ENCODE peak calls at places on chromosomes 1 and 21, in eight cellular contexts. One of them, this sample, is unnamed.

GRCh38 chr1:220409751-220410370 is 118.1 kb upstream of the MARK1 start:
- DNase-seq in right atrium auricular region: no peak
- DNase-seq in H9: no peak
- DNase-seq in progenitor cell of endocrine pancreas: no peak
- DNase-seq in uterus: no peak
- DNase-seq in left ventricle myocardium inferior: no peak
- DNase-seq in A549: no peak
- DNase-seq in right lobe of liver: no peak
- DNase-seq in this sample: no peak

GRCh38 chr1:171794085-171794484 is 12.6 kb downstream of the METTL13 start:
- DNase-seq in uterus: no peak
- DNase-seq in right atrium auricular region: no peak
- DNase-seq in progenitor cell of endocrine pancreas: no peak
- DNase-seq in A549: no peak
- DNase-seq in H9: no peak
- DNase-seq in right lobe of liver: no peak
- DNase-seq in left ventricle myocardium inferior: no peak
- DNase-seq in this sample: no peak

GRCh38 chr1:33219886-33220661 is 36.2 kb upstream of the ZNF362 start:
- DNase-seq in right lobe of liver: no peak
- DNase-seq in H9: peak; percentile 50
- DNase-seq in left ventricle myocardium inferior: no peak
- DNase-seq in A549: no peak
- DNase-seq in progenitor cell of endocrine pancreas: no peak
- DNase-seq in uterus: no peak
- DNase-seq in right atrium auricular region: no peak
- DNase-seq in this sample: no peak

GRCh38 chr1:9861371-9861770 is 37.6 kb upstream of the CLSTN1 start:
- DNase-seq in uterus: no peak
- DNase-seq in A549: no peak
- DNase-seq in H9: peak; percentile 59
- DNase-seq in right atrium auricular region: no peak
- DNase-seq in progenitor cell of endocrine pancreas: no peak
- DNase-seq in left ventricle myocardium inferior: no peak
- DNase-seq in right lobe of liver: no peak
- DNase-seq in this sample: no peak

GRCh38 chr21:38680401-38680800 is 125.3 kb upstream of the ETS2 start:
- DNase-seq in A549: no peak
- DNase-seq in H9: no peak
- DNase-seq in right lobe of liver: no peak
- DNase-seq in uterus: no peak
- DNase-seq in left ventricle myocardium inferior: no peak
- DNase-seq in right atrium auricular region: no peak
- DNase-seq in progenitor cell of endocrine pancreas: no peak
- DNase-seq in this sample: no peak

GRCh38 chr1:215835951-215836350 is 268.8 kb downstream of the KCTD3 start:
- DNase-seq in left ventricle myocardium inferior: no peak
- DNase-seq in uterus: no peak
- DNase-seq in right lobe of liver: no peak
- DNase-seq in progenitor cell of endocrine pancreas: no peak
- DNase-seq in H9: no peak
- DNase-seq in right atrium auricular region: no peak
- DNase-seq in A549: no peak
- DNase-seq in this sample: no peak

GRCh38 chr21:45427331-45428271 is 22.6 kb downstream of the COL18A1 start:
- DNase-seq in progenitor cell of endocrine pancreas: no peak
- DNase-seq in left ventricle myocardium inferior: peak; percentile 42
- DNase-seq in A549: peak; percentile 89
- DNase-seq in H9: peak; percentile 91
- DNase-seq in uterus: peak; percentile 89
- DNase-seq in right atrium auricular region: peak; percentile 84
- DNase-seq in right lobe of liver: no peak
- DNase-seq in this sample: peak; percentile 55

GRCh38 chr1:244205171-244205570 is 154.1 kb downstream of the ZBTB18 start:
- DNase-seq in progenitor cell of endocrine pancreas: no peak
- DNase-seq in right atrium auricular region: no peak
- DNase-seq in A549: no peak
- DNase-seq in right lobe of liver: no peak
- DNase-seq in left ventricle myocardium inferior: no peak
- DNase-seq in H9: no peak
- DNase-seq in uterus: no peak
- DNase-seq in this sample: no peak

GRCh38 chr1:6813165-6813564 is 27.9 kb downstream of the CAMTA1 start:
- DNase-seq in progenitor cell of endocrine pancreas: no peak
- DNase-seq in right atrium auricular region: no peak
- DNase-seq in left ventricle myocardium inferior: no peak
- DNase-seq in A549: no peak
- DNase-seq in H9: no peak
- DNase-seq in right lobe of liver: no peak
- DNase-seq in uterus: no peak
- DNase-seq in this sample: no peak

GRCh38 chr21:22201669-22202068 is 1203.5 kb downstream of the NCAM2 start:
- DNase-seq in progenitor cell of endocrine pancreas: no peak
- DNase-seq in A549: no peak
- DNase-seq in left ventricle myocardium inferior: no peak
- DNase-seq in H9: no peak
- DNase-seq in right lobe of liver: no peak
- DNase-seq in uterus: no peak
- DNase-seq in right atrium auricular region: no peak
- DNase-seq in this sample: no peak

GRCh38 chr1:51636191-51636590 is 19.3 kb downstream of the OSBPL9 start:
- DNase-seq in left ventricle myocardium inferior: no peak
- DNase-seq in uterus: no peak
- DNase-seq in progenitor cell of endocrine pancreas: no peak
- DNase-seq in right lobe of liver: no peak
- DNase-seq in H9: no peak
- DNase-seq in right atrium auricular region: no peak
- DNase-seq in A549: no peak
- DNase-seq in this sample: no peak
- TF ChIP-seq CTCF in left ventricle myocardium inferior: no peak
- TF ChIP-seq CTCF in uterus: no peak
- TF ChIP-seq CTCF in progenitor cell of endocrine pancreas: no peak
- TF ChIP-seq CTCF in right lobe of liver: no peak
- TF ChIP-seq CTCF in H9: no peak
- TF ChIP-seq CTCF in right atrium auricular region: no peak
- TF ChIP-seq CTCF in A549: no peak
- TF ChIP-seq CTCF in this sample: no peak

GRCh38 chr21:44010429-44010828 is 1.7 kb upstream of the TRAPPC10 start:
- DNase-seq in H9: peak; percentile 53
- DNase-seq in left ventricle myocardium inferior: no peak
- DNase-seq in progenitor cell of endocrine pancreas: no peak
- DNase-seq in right atrium auricular region: no peak
- DNase-seq in uterus: no peak
- DNase-seq in A549: no peak
- DNase-seq in right lobe of liver: no peak
- DNase-seq in this sample: peak; percentile 30

GRCh38 chr21:44011123-44011773 is 861 bp upstream of the TRAPPC10 start:
- DNase-seq in progenitor cell of endocrine pancreas: no peak
- DNase-seq in right lobe of liver: no peak
- DNase-seq in uterus: no peak
- DNase-seq in H9: peak; percentile 47
- DNase-seq in left ventricle myocardium inferior: peak; percentile 38
- DNase-seq in right atrium auricular region: no peak
- DNase-seq in A549: no peak
- DNase-seq in this sample: peak; percentile 51

GRCh38 chr21:44013380-44014088 is 1.4 kb downstream of the TRAPPC10 start:
- DNase-seq in left ventricle myocardium inferior: no peak
- DNase-seq in right atrium auricular region: no peak
- DNase-seq in H9: no peak
- DNase-seq in A549: no peak
- DNase-seq in uterus: no peak
- DNase-seq in progenitor cell of endocrine pancreas: no peak
- DNase-seq in right lobe of liver: no peak
- DNase-seq in this sample: no peak

GRCh38 chr21:44011774-44012473 is at the start of gene TRAPPC10:
- DNase-seq in right atrium auricular region: peak; percentile 80
- DNase-seq in uterus: peak; percentile 83
- DNase-seq in right lobe of liver: peak; percentile 90
- DNase-seq in A549: peak; percentile 80
- DNase-seq in progenitor cell of endocrine pancreas: peak; percentile 65
- DNase-seq in H9: peak; percentile 79
- DNase-seq in left ventricle myocardium inferior: peak; percentile 88
- DNase-seq in this sample: peak; percentile 84

GRCh38 chr21:44012474-44013379 is 618 bp downstream of the TRAPPC10 start:
- DNase-seq in uterus: peak; percentile 59
- DNase-seq in right atrium auricular region: no peak
- DNase-seq in left ventricle myocardium inferior: peak; percentile 69
- DNase-seq in H9: peak; percentile 86
- DNase-seq in progenitor cell of endocrine pancreas: peak; percentile 67
- DNase-seq in right lobe of liver: peak; percentile 92
- DNase-seq in A549: peak; percentile 30
- DNase-seq in this sample: peak; percentile 77
- TF ChIP-seq CTCF in uterus: no peak
- TF ChIP-seq CTCF in right atrium auricular region: no peak
- TF ChIP-seq CTCF in left ventricle myocardium inferior: peak; percentile 15
- TF ChIP-seq CTCF in H9: peak; percentile 71
- TF ChIP-seq CTCF in progenitor cell of endocrine pancreas: peak; percentile 53
- TF ChIP-seq CTCF in right lobe of liver: peak; percentile 29
- TF ChIP-seq CTCF in A549: peak; percentile 18
- TF ChIP-seq CTCF in this sample: no peak

DNA sequence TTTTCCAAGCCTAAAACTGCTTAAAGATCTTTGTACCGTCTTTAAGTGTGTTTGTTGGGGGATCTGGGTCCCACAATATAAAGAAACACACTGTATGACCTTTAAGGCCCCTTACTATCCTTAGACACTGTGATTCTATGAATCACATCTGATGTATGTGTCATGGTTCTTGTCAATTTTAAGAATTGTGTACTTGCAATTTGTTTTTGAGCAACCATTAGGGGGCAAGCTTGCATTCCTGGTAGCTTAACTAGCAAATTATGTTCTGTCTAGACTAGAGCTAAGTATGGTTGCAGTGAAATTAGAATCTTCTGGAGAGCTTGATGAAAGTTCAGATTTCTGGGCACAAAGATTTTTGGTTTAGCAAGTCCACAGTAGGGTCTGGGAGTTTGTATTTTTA is 219.5 kb downstream of the TPR start:
- DNase-seq in right lobe of liver: no peak
- DNase-seq in A549: peak; percentile 69
- DNase-seq in uterus: no peak
- DNase-seq in right atrium auricular region: no peak
- DNase-seq in H9: no peak
- DNase-seq in progenitor cell of endocrine pancreas: no peak
- DNase-seq in left ventricle myocardium inferior: no peak
- DNase-seq in this sample: no peak
- TF ChIP-seq CTCF in right lobe of liver: peak; percentile 43
- TF ChIP-seq CTCF in A549: peak; percentile 70
- TF ChIP-seq CTCF in uterus: peak; percentile 13
- TF ChIP-seq CTCF in right atrium auricular region: no peak
- TF ChIP-seq CTCF in H9: peak; percentile 58
- TF ChIP-seq CTCF in progenitor cell of endocrine pancreas: peak; percentile 54
- TF ChIP-seq CTCF in left ventricle myocardium inferior: peak; percentile 55
- TF ChIP-seq CTCF in this sample: peak; percentile 21

GRCh38 chr1:53945183-53945432 is 391 bp downstream of the IFT25 start:
- DNase-seq in H9: no peak
- DNase-seq in progenitor cell of endocrine pancreas: no peak
- DNase-seq in A549: no peak
- DNase-seq in uterus: no peak
- DNase-seq in left ventricle myocardium inferior: no peak
- DNase-seq in right lobe of liver: no peak
- DNase-seq in right atrium auricular region: no peak
- DNase-seq in this sample: no peak

GRCh38 chr1:53947172-53947835 is 1.2 kb downstream of the LRRC42 start:
- DNase-seq in right atrium auricular region: no peak
- DNase-seq in right lobe of liver: no peak
- DNase-seq in left ventricle myocardium inferior: no peak
- DNase-seq in uterus: no peak
- DNase-seq in H9: no peak
- DNase-seq in progenitor cell of endocrine pancreas: no peak
- DNase-seq in A549: no peak
- DNase-seq in this sample: no peak

GRCh38 chr1:53948291-53948690 is 2.1 kb downstream of the LRRC42 start:
- DNase-seq in right atrium auricular region: no peak
- DNase-seq in progenitor cell of endocrine pancreas: no peak
- DNase-seq in uterus: no peak
- DNase-seq in H9: no peak
- DNase-seq in right lobe of liver: no peak
- DNase-seq in A549: no peak
- DNase-seq in left ventricle myocardium inferior: no peak
- DNase-seq in this sample: no peak

GRCh38 chr1:53945433-53946251 is at the start of gene IFT25:
- DNase-seq in uterus: peak; percentile 98
- DNase-seq in A549: peak; percentile 94
- DNase-seq in right lobe of liver: peak; percentile 99
- DNase-seq in right atrium auricular region: peak; percentile 96
- DNase-seq in H9: peak; percentile 95
- DNase-seq in left ventricle myocardium inferior: peak; percentile 97
- DNase-seq in progenitor cell of endocrine pancreas: peak; percentile 97
- DNase-seq in this sample: peak; percentile 99

DNA sequence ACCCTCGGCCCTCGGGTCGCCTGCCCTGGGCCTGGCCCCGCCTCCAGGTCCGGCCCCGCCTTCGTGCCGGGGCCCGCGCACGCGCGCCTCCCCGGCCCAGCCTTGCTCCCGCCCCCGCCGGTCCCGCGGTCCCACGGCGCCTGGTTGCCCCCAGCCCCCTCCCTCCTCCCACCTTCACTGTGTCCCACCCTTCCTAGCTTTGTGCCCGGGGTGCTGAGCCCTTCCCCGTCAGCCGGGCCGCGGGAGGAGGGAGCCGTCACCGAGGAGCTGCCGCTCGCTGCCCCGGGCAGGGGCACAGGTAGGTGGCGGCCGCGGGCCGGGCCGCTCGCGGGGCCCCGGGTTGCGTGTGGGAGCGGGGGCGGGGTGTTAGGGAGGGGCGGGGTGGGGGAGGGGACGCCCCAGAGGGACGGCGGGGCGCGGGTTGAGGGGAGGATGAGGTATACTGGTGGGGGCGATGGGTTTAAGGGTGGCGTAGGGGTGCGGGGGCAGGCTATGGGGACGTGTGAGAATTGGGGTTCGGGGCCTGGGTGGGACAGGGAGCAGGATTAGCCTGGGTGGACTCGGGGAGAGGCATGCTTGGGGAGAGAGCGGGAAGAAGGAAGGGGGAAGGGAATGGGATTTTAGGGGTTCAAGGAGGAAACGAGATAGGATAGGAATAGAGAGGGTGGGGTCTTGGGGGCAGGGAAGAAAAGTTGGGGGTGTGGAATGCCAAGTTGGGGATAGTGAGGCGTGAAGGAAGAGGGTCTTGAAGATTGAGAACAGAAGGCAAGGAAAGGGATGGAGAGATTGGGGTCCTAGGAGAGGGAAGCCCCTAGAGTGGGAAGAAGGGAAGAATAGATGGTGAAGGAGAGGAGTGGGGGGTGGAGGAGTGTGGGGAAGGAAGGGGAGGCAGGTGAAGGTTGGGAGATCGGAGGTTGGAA is at the start of gene LRRC42:
- DNase-seq in progenitor cell of endocrine pancreas: no peak
- DNase-seq in right atrium auricular region: no peak
- DNase-seq in A549: no peak
- DNase-seq in H9: no peak
- DNase-seq in uterus: no peak
- DNase-seq in left ventricle myocardium inferior: no peak
- DNase-seq in right lobe of liver: no peak
- DNase-seq in this sample: no peak
- TF ChIP-seq CTCF in progenitor cell of endocrine pancreas: no peak
- TF ChIP-seq CTCF in right atrium auricular region: peak; percentile 37
- TF ChIP-seq CTCF in A549: no peak
- TF ChIP-seq CTCF in H9: no peak
- TF ChIP-seq CTCF in uterus: peak; percentile 16
- TF ChIP-seq CTCF in left ventricle myocardium inferior: peak; percentile 37
- TF ChIP-seq CTCF in right lobe of liver: peak; percentile 18
- TF ChIP-seq CTCF in this sample: no peak

This sample was measured in nephron progenitor cell.